ENCODE peak calls at places on chromosomes 16 and 17, in eight cellular contexts. G is cardiac fibroblast, L is OCI-LY7, A is Calu3, Q is GM12865, I is neural progenitor cell, N is IMR-90, M is uterus. X is an unnamed sample.

GRCh38 chr17:77681820-77682219 is 276.7 kb upstream of the TNRC6C start:
- DNase-seq in G (peak; percentile 42), L (no peak), A (no peak), Q (no peak), I (no peak), N (peak; percentile 1), M (peak; percentile 46), X (peak; percentile 59)

GRCh38 chr16:88747588-88748301 is 37.3 kb downstream of the PIEZO1 start:
- DNase-seq in G (no peak), L (peak; percentile 66), A (peak; percentile 90), Q (peak; percentile 75), I (no peak), N (no peak), M (no peak), X (no peak)

GRCh38 chr16:49513040-49513439 is 139.4 kb downstream of the C16orf78 start:
- DNase-seq in G (peak; percentile 11), L (peak; percentile 36), A (peak; percentile 25), Q (peak; percentile 56), I (peak; percentile 53), N (no peak), M (no peak), X (peak; percentile 47)

GRCh38 chr16:23248261-23249194 is 53.6 kb upstream of the SCNN1B start:
- DNase-seq in G (no peak), L (no peak), A (no peak), Q (no peak), I (no peak), N (no peak), M (no peak), X (no peak)

GRCh38 chr16:11833951-11834695 is 17.2 kb downstream of the RSL1D1 start:
- DNase-seq in G (peak; percentile 67), L (no peak), A (no peak), Q (peak; percentile 24), I (no peak), N (peak; percentile 90), M (no peak), X (peak; percentile 69)

GRCh38 chr17:64148017-64148631 is 18.2 kb upstream of the ERN1 start:
- DNase-seq in G (peak; percentile 58), L (peak; percentile 43), A (no peak), Q (peak; percentile 37), I (no peak), N (no peak), M (no peak), X (no peak)

GRCh38 chr17:58113947-58114346 is 30.7 kb downstream of the DYNLL2 start:
- DNase-seq in G (no peak), L (no peak), A (no peak), Q (no peak), I (no peak), N (no peak), M (no peak), X (no peak)

GRCh38 chr16:11273721-11274324 is 394 bp upstream of the PRM3 start:
- DNase-seq in G (no peak), L (no peak), A (no peak), Q (no peak), I (no peak), N (no peak), M (no peak), X (no peak)

GRCh38 chr17:11239379-11239970 is 1.5 kb upstream of the SHISA6 start:
- DNase-seq in G (no peak), L (no peak), A (no peak), Q (no peak), I (no peak), N (no peak), M (no peak), X (no peak)

GRCh38 chr17:64040201-64040600 is 19.8 kb upstream of the ICAM2 start:
- DNase-seq in G (no peak), L (no peak), A (no peak), Q (no peak), I (no peak), N (no peak), M (no peak), X (no peak)

GRCh38 chr16:78309763-78310162 is 210.3 kb downstream of the WWOX start:
- DNase-seq in G (no peak), L (no peak), A (no peak), Q (no peak), I (no peak), N (no peak), M (no peak), X (no peak)

GRCh38 chr16:86249631-86250030 is 260.7 kb upstream of the FOXF1 start:
- DNase-seq in G (no peak), L (no peak), A (no peak), Q (no peak), I (no peak), N (no peak), M (no peak), X (no peak)

GRCh38 chr17:52233176-52233575 is 74.7 kb upstream of the CA10 start:
- DNase-seq in G (no peak), L (no peak), A (no peak), Q (no peak), I (no peak), N (no peak), M (no peak), X (no peak)

GRCh38 chr16:11907160-11907970 is 8.4 kb downstream of the GSPT1 start:
- DNase-seq in G (no peak), L (no peak), A (no peak), Q (no peak), I (no peak), N (no peak), M (no peak), X (no peak)

GRCh38 chr17:35242158-35242804 is 591 bp upstream of the SLFN5 start:
- DNase-seq in G (peak; percentile 40), L (peak; percentile 57), A (peak; percentile 89), Q (peak; percentile 89), I (peak; percentile 90), N (peak; percentile 32), M (peak; percentile 61), X (peak; percentile 90)

GRCh38 chr16:87474017-87474416 is 18.8 kb downstream of the ZCCHC14 start:
- DNase-seq in G (no peak), L (no peak), A (no peak), Q (no peak), I (no peak), N (no peak), M (no peak), X (no peak)

GRCh38 chr16:22424161-22424937 is 49.9 kb upstream of the CDR2 start:
- DNase-seq in G (peak; percentile 17), L (no peak), A (no peak), Q (no peak), I (no peak), N (no peak), M (peak; percentile 39), X (peak; percentile 90)

GRCh38 chr16:57818377-57819055 is 16.2 kb upstream of the KIFC3 start:
- DNase-seq in G (no peak), L (no peak), A (no peak), Q (no peak), I (no peak), N (no peak), M (no peak), X (no peak)

GRCh38 chr16:50696126-50696525 is 2.7 kb downstream of the NOD2 start:
- DNase-seq in G (no peak), L (no peak), A (peak; percentile 58), Q (peak; percentile 51), I (peak; percentile 27), N (no peak), M (no peak), X (no peak)

GRCh38 chr16:83458612-83459011 is 349.2 kb upstream of the HSBP1 start:
- DNase-seq in G (peak; percentile 46), L (no peak), A (no peak), Q (peak; percentile 80), I (no peak), N (peak; percentile 80), M (no peak), X (no peak)

GRCh38 chr16:30744146-30744545 is 4.1 kb upstream of the PHKG2 start:
- DNase-seq in G (no peak), L (no peak), A (no peak), Q (no peak), I (no peak), N (no peak), M (no peak), X (peak; percentile 69)

GRCh38 chr16:85353839-85354622 is 241.8 kb upstream of the CIBAR2 start:
- DNase-seq in G (no peak), L (no peak), A (peak; percentile 61), Q (no peak), I (no peak), N (no peak), M (no peak), X (no peak)

GRCh38 chr16:84599528-84600202 is 18.2 kb downstream of the COTL1 start:
- DNase-seq in G (peak; percentile 91), L (peak; percentile 71), A (no peak), Q (peak; percentile 87), I (peak; percentile 92), N (peak; percentile 85), M (peak; percentile 52), X (no peak)

GRCh38 chr17:77240976-77241375 is 100.2 kb downstream of the SEC14L1 start:
- DNase-seq in G (no peak), L (no peak), A (no peak), Q (no peak), I (no peak), N (no peak), M (no peak), X (no peak)

GRCh38 chr17:82388223-82388921 is 16.8 kb downstream of the UTS2R start:
- DNase-seq in G (no peak), L (no peak), A (peak; percentile 70), Q (no peak), I (peak; percentile 39), N (no peak), M (no peak), X (peak; percentile 56)

GRCh38 chr17:13372432-13372831 is 229.3 kb downstream of the HS3ST3A1 start:
- DNase-seq in G (no peak), L (no peak), A (no peak), Q (no peak), I (no peak), N (no peak), M (no peak), X (no peak)
- TF ChIP-seq CTCF in G (no peak), L (no peak), A (no peak), Q (no peak), I (no peak), N (no peak), M (no peak), X (no peak)

DNA sequence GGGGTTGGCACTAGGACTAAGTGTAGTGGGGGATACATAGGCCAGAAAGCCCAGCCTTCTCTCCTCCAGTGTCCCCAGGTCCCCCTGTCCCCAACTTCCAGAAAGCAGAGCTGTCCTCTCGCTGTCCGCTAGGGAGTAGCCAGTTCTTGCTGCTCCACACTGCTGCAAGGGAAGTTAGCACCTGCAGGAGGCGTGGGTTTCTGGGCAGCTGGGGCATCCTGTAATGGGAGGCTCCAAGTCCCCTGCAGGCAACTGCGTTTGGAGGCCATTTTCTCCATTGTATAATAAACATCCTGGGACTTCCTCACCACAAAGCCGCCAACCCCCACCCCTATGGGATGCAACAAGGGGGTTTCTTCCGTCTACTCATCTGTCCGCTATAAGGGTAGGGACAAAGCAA is 1.7 kb downstream of the RPRML start:
- DNase-seq in G (peak; percentile 27), L (peak; percentile 72), A (peak; percentile 58), Q (no peak), I (peak; percentile 93), N (peak; percentile 18), M (no peak), X (no peak)
- TF ChIP-seq CTCF in G (peak; percentile 16), L (peak; percentile 34), A (no peak), Q (no peak), I (peak; percentile 73), N (peak; percentile 12), M (no peak), X (no peak)

GRCh38 chr17:29929544-29930398 is at the start of gene SSH2:
- DNase-seq in G (peak; percentile 86), L (peak; percentile 97), A (peak; percentile 88), Q (peak; percentile 96), I (peak; percentile 99), N (peak; percentile 73), M (peak; percentile 72), X (peak; percentile 84)
- TF ChIP-seq CTCF in G (no peak), L (no peak), A (no peak), Q (no peak), I (no peak), N (no peak), M (no peak), X (peak; percentile 15)

GRCh38 chr17:59870482-59870881 is 22.3 kb downstream of the TUBD1 start:
- DNase-seq in G (no peak), L (no peak), A (no peak), Q (no peak), I (no peak), N (no peak), M (no peak), X (no peak)
- TF ChIP-seq CTCF in G (no peak), L (no peak), A (no peak), Q (no peak), I (no peak), N (no peak), M (no peak), X (no peak)

X was measured in gastrocnemius medialis.